ENCODE peak calls at places on chromosomes 11 and 22, in ten cellular contexts. L, B, A, D, Y, O, I, G, N and U are unnamed samples.
A peak's percentile ranks its signal among the peaks of the same experiment; 100 is the strongest.

GRCh38 chr22:39382410-39382809 is 17.2 kb upstream of the TAB1 start:
- DNase-seq in L (no peak), B (no peak), A (no peak), D (no peak), Y (no peak), O (peak; percentile 75), I (no peak), G (no peak), N (no peak), U (no peak)

GRCh38 chr22:45503071-45503815 is 560 bp downstream of the FBLN1 start:
- DNase-seq in L (no peak), B (no peak), A (no peak), D (no peak), Y (no peak), O (peak; percentile 92), I (no peak), G (no peak), N (no peak), U (no peak)

GRCh38 chr11:78548911-78549572 is 25.6 kb downstream of the NARS2 start:
- DNase-seq in L (no peak), B (no peak), A (no peak), D (no peak), Y (no peak), O (no peak), I (no peak), G (no peak), N (no peak), U (no peak)

GRCh38 chr11:102791271-102792036 is 6.5 kb downstream of the MMP1 start:
- DNase-seq in L (no peak), B (no peak), A (peak; percentile 65), D (no peak), Y (no peak), O (no peak), I (no peak), G (no peak), N (no peak), U (no peak)

GRCh38 chr11:82989628-82990404 is 81.9 kb downstream of the RAB30 start:
- DNase-seq in L (peak; percentile 32), B (no peak), A (no peak), D (no peak), Y (no peak), O (no peak), I (no peak), G (no peak), N (no peak), U (no peak)

GRCh38 chr11:118305726-118306125 is 1.2 kb downstream of the CD3E start:
- DNase-seq in L (peak; percentile 75), B (no peak), A (no peak), D (no peak), Y (no peak), O (no peak), I (no peak), G (no peak), N (no peak), U (no peak)

GRCh38 chr11:133834399-133835257 is 10.7 kb downstream of the SPATA19 start:
- DNase-seq in L (no peak), B (no peak), A (no peak), D (no peak), Y (no peak), O (no peak), I (no peak), G (no peak), N (no peak), U (no peak)

GRCh38 chr11:128643661-128644060 is 50.2 kb upstream of the FLI1 start:
- DNase-seq in L (no peak), B (no peak), A (no peak), D (no peak), Y (no peak), O (no peak), I (no peak), G (no peak), N (no peak), U (no peak)

GRCh38 chr11:67238894-67239794 is 27.1 kb upstream of the GRK2 start:
- DNase-seq in L (no peak), B (no peak), A (peak; percentile 57), D (no peak), Y (peak; percentile 23), O (no peak), I (no peak), G (no peak), N (peak; percentile 22), U (no peak)

DNA sequence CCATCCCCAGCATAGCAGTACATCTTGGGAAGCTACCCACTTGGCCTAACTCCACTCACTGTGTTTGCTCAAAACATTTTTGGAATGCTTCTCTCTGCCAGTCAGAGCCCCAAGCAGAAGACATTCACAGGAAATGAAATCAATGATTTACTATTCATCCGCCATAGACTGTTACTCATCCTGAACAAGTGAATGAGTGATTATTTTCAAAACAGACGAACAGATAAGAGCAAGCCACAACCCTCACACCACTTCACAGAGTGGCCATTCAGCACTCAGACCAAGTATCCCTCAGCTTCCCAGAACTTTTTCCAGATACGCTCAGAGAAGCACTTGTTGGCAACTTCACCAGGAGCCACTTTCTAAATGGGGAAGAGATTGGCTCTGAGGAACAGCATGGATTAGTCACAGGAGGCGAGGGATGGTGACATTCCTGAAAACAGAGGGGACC is 13.0 kb upstream of the UBASH3B start:
- DNase-seq in L (no peak), B (no peak), A (peak; percentile 91), D (peak; percentile 95), Y (peak; percentile 10), O (peak; percentile 94), I (peak; percentile 65), G (no peak), N (peak; percentile 72), U (peak; percentile 90)
- H3K4me3 ChIP-seq in L (no peak overlapping the region), B (no peak overlapping the region), A (no peak overlapping the region), D (peak overlapping the region; percentile 24), Y (no peak overlapping the region), O (peak overlapping the region; percentile 22), I (peak overlapping the region; percentile 46), G (no peak overlapping the region), N (no peak overlapping the region), U (no peak overlapping the region)

GRCh38 chr11:65419773-65420481 is 2.7 kb upstream of the NEAT1 start:
- DNase-seq in L (peak; percentile 54), B (peak; percentile 98), A (peak; percentile 91), D (peak; percentile 94), Y (peak; percentile 94), O (peak; percentile 95), I (peak; percentile 77), G (peak; percentile 91), N (peak; percentile 99), U (peak; percentile 92)

GRCh38 chr11:65418681-65419459 is 3.7 kb upstream of the NEAT1 start:
- DNase-seq in L (peak; percentile 39), B (peak; percentile 99), A (peak; percentile 89), D (peak; percentile 98), Y (peak; percentile 97), O (peak; percentile 95), I (peak; percentile 84), G (peak; percentile 95), N (peak; percentile 100), U (peak; percentile 93)

GRCh38 chr11:65420506-65421203 is 1.9 kb upstream of the NEAT1 start:
- DNase-seq in L (no peak), B (no peak), A (peak; percentile 1), D (no peak), Y (no peak), O (no peak), I (no peak), G (peak; percentile 31), N (no peak), U (no peak)

GRCh38 chr11:65418431-65418680 is 4.2 kb upstream of the NEAT1 start:
- DNase-seq in L (no peak), B (no peak), A (no peak), D (no peak), Y (no peak), O (no peak), I (no peak), G (no peak), N (no peak), U (no peak)

GRCh38 chr11:65419460-65419772 is 3.2 kb upstream of the NEAT1 start:
- DNase-seq in L (no peak), B (peak; percentile 77), A (no peak), D (no peak), Y (no peak), O (no peak), I (no peak), G (peak; percentile 61), N (no peak), U (no peak)
- H3K4me3 ChIP-seq in L (peak overlapping the region; percentile 82), B (peak overlapping the region; percentile 27), A (peak overlapping the region; percentile 18), D (peak overlapping the region; percentile 30), Y (peak overlapping the region; percentile 18), O (peak overlapping the region; percentile 57), I (peak overlapping the region; percentile 56), G (peak overlapping the region; percentile 86), N (peak overlapping the region; percentile 32), U (peak overlapping the region; percentile 17)

DNA sequence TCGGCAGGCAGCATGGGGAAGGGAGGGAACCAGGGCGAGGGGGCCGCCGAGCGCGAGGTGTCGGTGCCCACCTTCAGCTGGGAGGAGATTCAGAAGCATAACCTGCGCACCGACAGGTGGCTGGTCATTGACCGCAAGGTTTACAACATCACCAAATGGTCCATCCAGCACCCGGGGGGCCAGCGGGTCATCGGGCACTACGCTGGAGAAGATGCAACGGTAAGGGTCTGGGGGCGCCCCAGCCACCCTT is 204 bp downstream of the FADS2 start:
- DNase-seq in L (no peak), B (no peak), A (no peak), D (no peak), Y (no peak), O (no peak), I (no peak), G (no peak), N (no peak), U (no peak)
- H3K4me3 ChIP-seq in L (peak overlapping the region; percentile 64), B (peak overlapping the region; percentile 22), A (peak overlapping the region; percentile 61), D (peak overlapping the region; percentile 100), Y (peak overlapping the region; percentile 95), O (peak overlapping the region; percentile 81), I (no peak overlapping the region), G (peak overlapping the region; percentile 49), N (peak overlapping the region; percentile 67), U (peak overlapping the region; percentile 97)

GRCh38 chr11:69130586-69131566 is 24.9 kb upstream of the SMIM38 start:
- DNase-seq in L (no peak), B (no peak), A (no peak), D (no peak), Y (no peak), O (no peak), I (no peak), G (peak; percentile 24), N (peak; percentile 17), U (no peak)

GRCh38 chr11:69127884-69128283 is 27.9 kb upstream of the SMIM38 start:
- DNase-seq in L (no peak), B (no peak), A (no peak), D (no peak), Y (no peak), O (no peak), I (no peak), G (no peak), N (no peak), U (no peak)

GRCh38 chr11:69129647-69130046 is 26.1 kb upstream of the SMIM38 start:
- DNase-seq in L (no peak), B (no peak), A (no peak), D (no peak), Y (no peak), O (no peak), I (no peak), G (peak; percentile 5), N (no peak), U (no peak)

GRCh38 chr11:69127091-69127850 is 28.5 kb upstream of the SMIM38 start:
- DNase-seq in L (no peak), B (no peak), A (no peak), D (no peak), Y (no peak), O (peak; percentile 75), I (no peak), G (peak; percentile 19), N (no peak), U (no peak)

DNA sequence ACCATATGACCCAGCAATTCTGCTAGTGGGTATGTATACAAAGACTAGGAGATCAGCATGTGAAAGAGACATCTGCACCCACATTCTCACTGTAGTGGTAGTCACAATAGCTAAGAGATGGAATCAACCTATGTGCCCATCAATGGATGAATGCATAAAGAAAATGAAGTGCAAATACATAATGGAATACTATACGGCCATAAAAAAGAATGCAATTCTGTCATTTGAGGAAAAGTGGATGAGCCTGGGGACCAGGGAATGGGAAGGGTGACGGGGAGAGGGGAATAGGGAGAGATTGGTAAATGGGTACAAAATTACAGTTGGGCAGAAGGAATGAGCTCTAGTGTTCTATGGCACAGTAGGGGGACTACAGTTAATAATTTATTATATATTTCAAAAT is 26.7 kb upstream of the SMIM38 start:
- DNase-seq in L (no peak), B (no peak), A (no peak), D (no peak), Y (no peak), O (no peak), I (no peak), G (no peak), N (no peak), U (no peak)
- H3K4me3 ChIP-seq in L (no peak overlapping the region), B (no peak overlapping the region), A (no peak overlapping the region), D (no peak overlapping the region), Y (no peak overlapping the region), O (no peak overlapping the region), I (no peak overlapping the region), G (no peak overlapping the region), N (no peak overlapping the region), U (no peak overlapping the region)